ENCODE peak calls at places on chromosomes 3 and 15, in five cellular contexts. J is lower lobe of right lung, O is breast epithelium, S is GM23338, L is left lung. V is an unnamed sample.

GRCh38 chr3:14352002-14352627 is 50.3 kb upstream of the SLC6A6 start:
- DNase-seq in J (no peak), L (no peak), S (peak), O (no peak), V (no peak)

GRCh38 chr3:12948371-12948770 is 107.0 kb upstream of the RPL32 start:
- DNase-seq in S (no peak), O (no peak), J (no peak), L (no peak), V (no peak)

GRCh38 chr15:50135123-50135541 is 16.1 kb upstream of the ATP8B4 start:
- DNase-seq in L (no peak), O (no peak), J (no peak), S (no peak), V (no peak)

GRCh38 chr15:91572110-91572509 is 281.4 kb upstream of the SLCO3A1 start:
- DNase-seq in S (no peak), L (peak), J (no peak), O (peak), V (no peak)

GRCh38 chr3:12553921-12554391 is 2.9 kb upstream of the MKRN2 start:
- DNase-seq in S (peak), J (peak), L (peak), O (no peak), V (no peak)

GRCh38 chr15:58484794-58485600 is 53.2 kb downstream of the LIPC start:
- DNase-seq in O (no peak), J (peak), L (peak), S (no peak), V (no peak)

GRCh38 chr3:11803977-11804903 is 42.4 kb downstream of the TAMM41 start:
- DNase-seq in L (peak), S (peak), J (peak), O (peak), V (no peak)

GRCh38 chr3:3798641-3799113 is 554 bp upstream of the LRRN1 start:
- DNase-seq in O (no peak), L (peak), S (peak), J (peak), V (no peak)

GRCh38 chr3:8406479-8406878 is 95.1 kb upstream of the LMCD1 start:
- DNase-seq in S (no peak), O (no peak), J (no peak), L (no peak), V (no peak)

GRCh38 chr15:93047621-93048425 is 41.2 kb downstream of the RGMA start:
- DNase-seq in L (no peak), S (no peak), J (no peak), O (no peak), V (peak)

GRCh38 chr15:74203914-74204431 is 1.4 kb upstream of the STRA6 start:
- DNase-seq in J (no peak), L (peak), O (peak), S (peak), V (no peak)

GRCh38 chr15:100863406-100864198 is 16.0 kb upstream of the ALDH1A3 start:
- DNase-seq in S (no peak), J (no peak), O (peak), L (peak), V (no peak)
- H3K27ac ChIP-seq in S (no peak), J (no peak), O (peak), L (no peak), V (no peak)

DNA sequence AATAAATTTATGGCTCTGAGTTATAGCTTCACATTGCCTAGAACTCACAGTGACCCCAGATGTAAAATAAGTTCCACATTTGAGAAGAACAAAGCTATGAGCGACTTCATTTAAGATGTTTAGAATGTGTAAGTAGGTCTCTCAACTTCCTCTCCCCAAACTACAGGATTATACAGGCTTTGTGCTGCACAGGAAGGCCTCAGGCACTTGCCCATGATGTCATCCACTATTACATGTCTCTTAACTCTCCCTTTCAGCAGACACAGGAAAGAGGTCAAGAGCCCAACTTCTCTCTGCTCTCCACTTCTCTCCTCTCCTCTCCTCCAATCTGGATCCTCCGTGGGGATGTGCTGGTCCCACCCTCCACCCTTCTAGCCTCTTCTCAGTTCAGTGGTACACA is 92.8 kb downstream of the DUT start:
- DNase-seq in S (no peak), J (no peak), L (no peak), O (no peak), V (no peak)
- H3K4me3 ChIP-seq in S (no peak), J (no peak), L (no peak), O (no peak), V (no peak)

DNA sequence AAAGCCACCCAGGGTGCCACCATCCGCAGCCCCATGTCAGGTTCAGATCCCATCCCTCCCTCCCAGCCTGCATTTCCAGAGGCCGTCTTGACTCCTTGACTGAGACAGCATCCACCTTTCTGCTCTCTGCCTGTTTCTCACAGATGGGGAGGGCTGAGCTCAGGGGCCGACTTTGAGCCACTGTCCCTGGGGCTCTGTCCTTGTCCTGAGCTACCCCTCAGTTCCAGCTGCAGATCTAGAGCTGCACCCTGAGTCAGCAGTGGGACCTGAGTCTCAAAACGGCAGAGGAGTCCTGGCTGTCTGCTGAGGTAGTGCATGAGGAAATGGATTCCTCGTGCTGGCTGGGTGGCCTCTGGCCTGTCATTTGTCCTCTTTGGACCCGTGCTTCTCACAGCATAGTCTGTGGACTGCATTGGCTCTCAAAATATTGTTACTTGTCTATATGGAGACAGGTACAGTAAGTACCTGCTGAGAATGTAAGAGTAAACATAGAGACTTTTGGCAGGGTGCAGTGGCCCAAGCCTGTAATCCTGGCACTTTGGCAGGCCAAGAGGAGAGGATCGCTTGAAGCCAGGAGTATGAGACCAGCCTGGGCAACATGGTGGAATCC is 22.3 kb downstream of the RPLP1 start:
- DNase-seq in L (no peak), S (no peak), O (peak), J (no peak), V (peak)
- TF ChIP-seq CTCF in L (no peak), S (no peak), O (no peak), J (no peak), V (no peak)

GRCh38 chr3:50364573-50365079 is 5.3 kb upstream of the TMEM115 start:
- DNase-seq in J (no peak), O (no peak), L (no peak), S (peak), V (no peak)

GRCh38 chr3:50369271-50369670 is 9.9 kb upstream of the TMEM115 start:
- DNase-seq in J (no peak), O (no peak), L (no peak), S (no peak), V (no peak)

GRCh38 chr3:50365842-50366220 is 6.5 kb upstream of the TMEM115 start:
- DNase-seq in J (no peak), S (no peak), L (no peak), O (no peak), V (no peak)

GRCh38 chr3:50370594-50370993 is 11.3 kb upstream of the TMEM115 start:
- DNase-seq in L (no peak), S (peak), J (no peak), O (no peak), V (no peak)

DNA sequence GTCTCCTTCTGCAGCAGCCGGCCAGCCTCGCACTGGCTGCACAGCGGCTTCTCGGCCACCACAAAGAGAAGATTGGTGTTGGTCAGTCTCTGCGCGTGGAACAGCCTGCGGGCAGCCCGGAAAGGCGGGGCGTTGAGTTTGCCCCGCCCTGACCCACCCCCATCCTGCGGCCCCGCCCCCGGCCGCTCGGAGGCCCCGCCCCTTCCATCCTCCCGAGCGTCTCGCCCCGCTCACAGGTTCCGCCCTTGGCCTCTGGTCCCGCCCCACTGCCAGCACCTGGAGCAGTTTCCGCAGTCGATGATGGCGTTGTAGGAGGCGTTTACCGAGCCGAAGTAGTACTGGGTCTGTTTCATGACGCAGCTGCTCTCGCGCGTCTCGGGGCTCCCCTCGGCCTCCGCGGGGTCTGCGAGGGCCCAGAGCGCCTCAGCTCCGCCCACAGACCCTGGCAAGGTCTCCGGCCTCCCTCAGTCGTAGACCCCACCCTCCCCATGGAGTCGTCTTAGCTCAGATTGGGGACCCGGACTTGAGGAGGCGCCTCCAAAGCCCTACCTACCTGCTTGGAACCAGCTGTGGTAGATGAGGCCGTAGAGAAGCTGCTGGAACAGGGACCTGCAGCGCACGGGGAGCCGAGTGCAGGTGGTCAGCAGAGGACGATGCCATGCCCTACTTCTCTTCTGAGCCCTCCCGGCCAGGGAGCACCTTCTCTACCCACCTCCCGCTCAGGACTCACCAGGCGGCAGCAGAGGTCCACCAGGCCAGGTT is 5.9 kb upstream of the TMEM115 start:
- DNase-seq in S (peak), L (peak), O (peak), J (peak), V (peak)
- H3K27ac ChIP-seq in S (no peak), L (no peak), O (peak), J (peak), V (peak)

GRCh38 chr15:55586808-55587207 is 1.3 kb downstream of the PYGO1 start:
- DNase-seq in L (no peak), J (no peak), S (no peak), O (no peak), V (no peak)
- H3K4me3 ChIP-seq in L (no peak), J (peak), S (peak), O (peak), V (peak)

GRCh38 chr3:188749010-188749617 is 422.7 kb upstream of the TPRG1 start:
- DNase-seq in S (peak), O (no peak), J (no peak), L (no peak), V (no peak)
- TF ChIP-seq CTCF in S (peak), O (no peak), J (peak), L (peak), V (no peak)

DNA sequence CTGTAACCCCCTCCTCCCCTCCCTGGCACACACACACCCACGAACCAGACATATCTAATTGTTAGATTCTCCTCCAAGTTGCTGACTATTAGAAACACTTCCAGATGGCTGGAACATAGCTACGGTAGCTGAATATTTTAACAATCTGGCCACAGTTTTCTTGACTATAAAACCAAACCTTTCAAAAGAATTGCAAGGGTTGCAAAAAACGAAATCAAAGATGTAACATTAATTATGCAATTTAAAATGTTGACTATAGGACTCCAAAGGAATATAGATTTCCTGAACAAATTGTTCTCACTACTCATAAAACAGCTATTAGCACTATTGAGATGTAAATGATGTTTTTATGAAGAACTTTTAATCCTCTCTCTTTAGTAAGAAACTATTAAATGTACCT is 154.4 kb downstream of the CHL1 start:
- DNase-seq in L (no peak), J (no peak), O (no peak), S (no peak), V (no peak)
- H3K27ac ChIP-seq in L (no peak), J (no peak), O (no peak), S (no peak), V (no peak)

GRCh38 chr15:45130291-45131000 is 652 bp downstream of the DUOX1 start:
- DNase-seq in J (no peak), S (peak), O (no peak), L (peak), V (no peak)

GRCh38 chr15:45126535-45127158 is 3.0 kb downstream of the DUOXA1 start:
- DNase-seq in J (peak), S (peak), O (no peak), L (peak), V (no peak)

GRCh38 chr15:45131510-45131909 is 1.7 kb downstream of the DUOX1 start:
- DNase-seq in O (no peak), L (no peak), S (no peak), J (peak), V (no peak)

GRCh38 chr15:45128971-45129639 is 574 bp downstream of the DUOXA1 start:
- DNase-seq in J (peak), S (peak), O (no peak), L (peak), V (no peak)

DNA sequence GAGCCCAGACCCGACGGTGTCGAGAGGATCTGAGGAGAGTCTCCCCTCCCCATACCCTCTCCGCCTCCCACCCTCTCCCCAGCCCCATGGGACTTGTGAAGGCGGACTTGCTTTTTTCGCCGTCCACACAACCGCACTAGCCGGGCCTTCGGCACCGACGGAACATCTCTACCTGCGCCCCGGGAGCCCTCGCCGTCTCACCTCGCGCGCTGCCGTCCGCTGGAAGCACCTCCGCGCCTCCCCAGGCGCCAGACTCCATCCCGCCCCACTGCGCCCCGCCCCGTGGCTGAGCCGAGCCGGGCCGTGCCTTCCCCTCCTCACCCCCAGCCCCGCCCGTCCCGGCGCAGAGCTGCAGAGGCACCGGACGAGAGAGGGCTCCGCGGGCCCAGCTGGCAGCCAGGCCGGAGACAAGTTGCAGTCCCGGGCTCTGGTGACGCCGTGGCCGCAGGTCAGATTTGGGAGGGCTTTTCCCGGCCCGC is at the start of the genes DUOX1 and DUOXA1:
- DNase-seq in O (peak), L (peak), S (peak), J (peak), V (no peak)
- H3K4me3 ChIP-seq in O (peak), L (peak), S (peak), J (peak), V (peak)

V was measured in suprapubic skin.